ENCODE peak calls at places on chromosomes 7 and 10, in ten cellular contexts. X, Y, F, U, E, A, Z, K, S and L are unnamed samples.

GRCh38 chr7:69880848-69881247 is 282.6 kb downstream of the AUTS2 start:
- DNase-seq in S (no peak), X (no peak), K (no peak), Z (no peak), F (no peak), A (no peak), Y (no peak), E (no peak), U (no peak), L (no peak)

GRCh38 chr7:87416682-87417587 is 58.5 kb downstream of the ABCB4 start:
- DNase-seq in E (peak), S (peak), X (no peak), Y (peak), U (peak), F (peak), A (no peak), K (peak), Z (peak), L (peak)

GRCh38 chr7:91264083-91264923 is at the start of gene FZD1:
- DNase-seq in X (peak), Z (peak), A (peak), Y (peak), U (no peak), K (peak), F (peak), E (peak), S (peak), L (peak)

GRCh38 chr7:131488361-131488760 is 68.1 kb downstream of the PODXL start:
- DNase-seq in Z (no peak), U (no peak), S (no peak), Y (no peak), A (no peak), X (no peak), F (no peak), E (no peak), K (no peak), L (no peak)

GRCh38 chr10:3162533-3162932 is 10.0 kb downstream of the PITRM1 start:
- DNase-seq in E (no peak), U (no peak), F (no peak), K (no peak), A (no peak), S (no peak), Z (no peak), Y (no peak), X (no peak), L (no peak)

GRCh38 chr10:48885376-48885775 is 54.3 kb downstream of the LRRC18 start:
- DNase-seq in X (no peak), K (peak), U (no peak), Z (no peak), F (no peak), A (no peak), S (no peak), Y (no peak), E (peak), L (peak)

GRCh38 chr7:44249639-44250234 is 49.0 kb downstream of the YKT6 start:
- DNase-seq in K (no peak), E (no peak), Y (no peak), Z (no peak), A (no peak), F (no peak), U (no peak), X (no peak), S (no peak), L (no peak)

GRCh38 chr10:127908106-127908957 is 1.4 kb downstream of the PTPRE start:
- DNase-seq in K (peak), A (no peak), E (peak), Z (peak), F (no peak), U (no peak), Y (no peak), X (no peak), S (no peak), L (no peak)

GRCh38 chr7:7103343-7104313 is 78.7 kb upstream of the C1GALT1 start:
- DNase-seq in K (peak), Z (no peak), Y (peak), F (peak), U (peak), S (no peak), A (no peak), E (peak), X (no peak), L (peak)

GRCh38 chr10:33235271-33235884 is 99.1 kb downstream of the NRP1 start:
- DNase-seq in U (no peak), E (no peak), X (no peak), S (no peak), F (no peak), Y (peak), A (no peak), Z (no peak), K (no peak), L (no peak)

GRCh38 chr10:11243425-11244222 is 226.0 kb downstream of the CELF2 start:
- DNase-seq in F (no peak), Z (no peak), Y (no peak), K (peak), X (no peak), E (no peak), U (no peak), A (no peak), S (no peak), L (peak)

GRCh38 chr7:98836811-98837631 is 32.8 kb downstream of the TMEM130 start:
- DNase-seq in S (no peak), X (peak), E (peak), A (no peak), U (no peak), Y (no peak), F (no peak), Z (peak), K (no peak), L (peak)

GRCh38 chr7:43803865-43804264 is 45.4 kb downstream of the BLVRA start:
- DNase-seq in A (no peak), K (no peak), Y (no peak), U (no peak), Z (no peak), F (no peak), S (no peak), E (no peak), X (no peak), L (no peak)

GRCh38 chr10:11793762-11794479 is 29.2 kb upstream of the PROSER2 start:
- DNase-seq in Z (peak), F (peak), X (no peak), A (no peak), S (no peak), K (peak), Y (no peak), U (no peak), E (peak), L (peak)

GRCh38 chr7:22377690-22378089 is 20.7 kb upstream of the RAPGEF5 start:
- DNase-seq in X (no peak), Z (no peak), F (no peak), A (no peak), Y (no peak), K (no peak), S (no peak), E (no peak), U (no peak), L (no peak)

GRCh38 chr7:158107806-158108205 is 479.8 kb downstream of the PTPRN2 start:
- DNase-seq in S (no peak), F (no peak), E (no peak), Y (no peak), Z (no peak), A (peak), X (no peak), U (no peak), K (no peak), L (no peak)

GRCh38 chr10:101065479-101066145 is 3.8 kb downstream of the KAZALD1 start:
- DNase-seq in Y (no peak), S (no peak), K (peak), F (peak), Z (no peak), A (no peak), E (no peak), U (no peak), X (no peak), L (peak)